ENCODE peak calls at places on chromosomes 5 and 9, in five cellular contexts. Q is HCT116, D is astrocyte of the spinal cord, I is AG10803, Z is GM13976. C is an unnamed sample.

GRCh38 chr5:111028865-111029264 is 42.6 kb upstream of the TSLP start:
- DNase-seq in Q (no peak), Z (no peak), D (no peak), I (no peak), C (no peak)

GRCh38 chr9:2722715-2723114 is 5.4 kb downstream of the KCNV2 start:
- DNase-seq in Q (no peak), I (peak), D (peak), Z (no peak), C (no peak)

GRCh38 chr9:134663753-134664415 is 22.3 kb downstream of the COL5A1 start:
- DNase-seq in Z (no peak), D (no peak), Q (no peak), I (peak), C (no peak)

GRCh38 chr5:77211013-77211690 is 672 bp downstream of the PDE8B start:
- DNase-seq in Z (peak), D (no peak), I (no peak), Q (no peak), C (no peak)

GRCh38 chr5:55037046-55037771 is 13.2 kb downstream of the GZMK start:
- DNase-seq in I (peak), Q (peak), D (peak), Z (peak), C (no peak)

GRCh38 chr9:71755869-71756268 is 12.4 kb downstream of the CEMIP2 start:
- DNase-seq in D (no peak), Q (no peak), I (no peak), Z (no peak), C (no peak)

GRCh38 chr5:175718401-175719108 is 60.7 kb downstream of the HRH2 start:
- DNase-seq in D (no peak), I (no peak), Z (no peak), Q (peak), C (peak)

GRCh38 chr5:150022163-150022540 is 21.6 kb downstream of the HMGXB3 start:
- DNase-seq in D (peak), Z (no peak), I (peak), Q (peak), C (no peak)

GRCh38 chr9:130542457-130543228 is 36.7 kb upstream of the FUBP3 start:
- DNase-seq in Q (no peak), Z (no peak), I (no peak), D (no peak), C (no peak)

GRCh38 chr9:137423810-137424291 is 658 bp downstream of the NOXA1 start:
- DNase-seq in Q (no peak), D (no peak), I (no peak), Z (no peak), C (no peak)

GRCh38 chr9:94899464-94900221 is 173.1 kb downstream of the AOPEP start:
- DNase-seq in Q (no peak), Z (no peak), D (no peak), I (no peak), C (no peak)

GRCh38 chr5:96026334-96027065 is 64.8 kb upstream of the ELL2 start:
- DNase-seq in Q (peak), Z (no peak), D (peak), I (peak), C (no peak)

GRCh38 chr5:154477382-154478223 is 424 bp downstream of the HAND1 start:
- DNase-seq in I (no peak), Z (no peak), D (peak), Q (no peak), C (no peak)

GRCh38 chr9:106880863-106881262 is 17.9 kb downstream of the ZNF462 start:
- DNase-seq in Q (no peak), Z (no peak), I (peak), D (peak), C (no peak)

GRCh38 chr5:167822241-167822640 is 469.2 kb upstream of the WWC1 start:
- DNase-seq in I (no peak), Q (no peak), D (peak), Z (no peak), C (no peak)

GRCh38 chr9:134687556-134687955 is 46.0 kb downstream of the COL5A1 start:
- DNase-seq in Q (no peak), D (no peak), I (no peak), Z (no peak), C (no peak)

GRCh38 chr5:40093550-40093949 is 586.2 kb upstream of the PTGER4 start:
- DNase-seq in Z (no peak), I (no peak), D (no peak), Q (no peak), C (no peak)

GRCh38 chr5:93578179-93578812 is 2.7 kb downstream of the NR2F1-AS1 start:
- DNase-seq in Z (no peak), Q (no peak), D (peak), I (no peak), C (no peak)

GRCh38 chr5:92559743-92560142 is 1021.3 kb downstream of the NR2F1-AS1 start:
- DNase-seq in Q (peak), D (peak), Z (no peak), I (peak), C (no peak)
- TF ChIP-seq CTCF in Q (no peak), D (peak), Z (no peak), I (peak), C (no peak)

DNA sequence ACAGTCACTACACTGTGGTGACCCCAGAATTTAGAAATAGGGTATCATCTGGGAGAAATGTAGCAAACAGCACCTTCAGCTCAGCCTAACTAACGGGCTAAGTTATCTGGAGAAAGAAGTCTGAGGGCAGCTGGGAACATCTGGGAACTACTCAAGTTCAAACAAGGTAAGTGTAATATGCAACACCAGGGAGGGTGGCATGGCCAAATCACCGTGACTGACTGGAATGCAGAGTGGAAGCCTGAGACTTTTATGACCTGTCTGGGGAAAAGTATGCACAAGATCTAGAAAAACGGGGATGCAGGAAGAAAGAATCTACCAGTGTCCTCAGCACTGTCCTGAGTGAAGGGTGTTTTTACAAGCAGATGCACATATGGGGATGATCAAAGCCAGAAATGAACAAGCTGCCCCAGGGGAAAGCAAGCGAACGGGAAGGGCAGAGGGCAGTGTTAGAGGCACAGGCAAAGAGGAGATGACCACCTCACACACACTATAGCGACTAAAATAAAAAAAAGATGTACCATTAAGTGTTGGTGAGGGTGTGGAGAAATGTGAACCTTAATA is 59.9 kb downstream of the SERINC5 start:
- DNase-seq in Q (no peak), D (no peak), Z (no peak), I (peak), C (no peak)
- TF ChIP-seq CTCF in Q (no peak), D (no peak), Z (no peak), I (no peak), C (no peak)

GRCh38 chr9:126706698-126707053 is 92.9 kb downstream of the LMX1B start:
- DNase-seq in Z (no peak), D (no peak), I (no peak), Q (no peak), C (no peak)
- TF ChIP-seq CTCF in Z (no peak), D (no peak), I (no peak), Q (no peak), C (no peak)

GRCh38 chr5:177377851-177378776 is 6.1 kb upstream of the SLC34A1 start:
- DNase-seq in Z (no peak), Q (no peak), D (no peak), I (no peak), C (no peak)
- TF ChIP-seq CTCF in Z (no peak), Q (no peak), D (no peak), I (no peak), C (no peak)

DNA sequence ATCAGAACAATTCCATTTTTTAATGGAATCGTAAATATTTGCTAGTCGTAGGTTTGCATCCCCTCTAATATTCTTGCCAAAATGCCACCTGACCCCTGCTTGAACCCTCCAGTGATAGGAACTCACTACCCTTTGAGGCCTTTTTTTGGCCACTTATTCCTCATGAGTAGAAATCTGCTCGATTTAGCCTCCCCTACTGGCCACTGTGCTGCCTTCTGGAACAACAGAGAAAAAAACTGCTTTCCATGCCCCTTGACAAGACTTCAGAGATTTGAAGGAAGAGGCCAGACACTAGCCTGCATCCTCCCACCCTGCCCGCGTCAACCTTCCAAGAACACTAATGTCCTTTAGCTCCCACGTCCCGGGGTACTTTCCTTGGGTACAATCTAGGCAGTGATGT is 4.1 kb downstream of the CCDC69 start:
- DNase-seq in Q (no peak), D (no peak), Z (no peak), I (no peak), C (no peak)
- TF ChIP-seq CTCF in Q (no peak), D (peak), Z (peak), I (peak), C (no peak)

GRCh38 chr9:105401651-105402050 is 46.2 kb upstream of the FSD1L start:
- DNase-seq in D (peak), Q (no peak), Z (no peak), I (peak), C (no peak)
- TF ChIP-seq CTCF in D (peak), Q (no peak), Z (no peak), I (peak), C (no peak)

GRCh38 chr9:89309166-89309565 is 1.8 kb upstream of the CKS2 start:
- DNase-seq in Z (no peak), D (no peak), I (no peak), Q (no peak), C (no peak)

GRCh38 chr9:89312154-89312616 is 1.2 kb downstream of the CKS2 start:
- DNase-seq in I (no peak), Z (no peak), D (peak), Q (no peak), C (no peak)

GRCh38 chr9:89309608-89310485 is 1.1 kb upstream of the CKS2 start:
- DNase-seq in D (no peak), Z (no peak), Q (peak), I (no peak), C (no peak)

GRCh38 chr9:89311346-89312153 is 555 bp downstream of the CKS2 start:
- DNase-seq in D (peak), Q (no peak), Z (no peak), I (no peak), C (no peak)

DNA sequence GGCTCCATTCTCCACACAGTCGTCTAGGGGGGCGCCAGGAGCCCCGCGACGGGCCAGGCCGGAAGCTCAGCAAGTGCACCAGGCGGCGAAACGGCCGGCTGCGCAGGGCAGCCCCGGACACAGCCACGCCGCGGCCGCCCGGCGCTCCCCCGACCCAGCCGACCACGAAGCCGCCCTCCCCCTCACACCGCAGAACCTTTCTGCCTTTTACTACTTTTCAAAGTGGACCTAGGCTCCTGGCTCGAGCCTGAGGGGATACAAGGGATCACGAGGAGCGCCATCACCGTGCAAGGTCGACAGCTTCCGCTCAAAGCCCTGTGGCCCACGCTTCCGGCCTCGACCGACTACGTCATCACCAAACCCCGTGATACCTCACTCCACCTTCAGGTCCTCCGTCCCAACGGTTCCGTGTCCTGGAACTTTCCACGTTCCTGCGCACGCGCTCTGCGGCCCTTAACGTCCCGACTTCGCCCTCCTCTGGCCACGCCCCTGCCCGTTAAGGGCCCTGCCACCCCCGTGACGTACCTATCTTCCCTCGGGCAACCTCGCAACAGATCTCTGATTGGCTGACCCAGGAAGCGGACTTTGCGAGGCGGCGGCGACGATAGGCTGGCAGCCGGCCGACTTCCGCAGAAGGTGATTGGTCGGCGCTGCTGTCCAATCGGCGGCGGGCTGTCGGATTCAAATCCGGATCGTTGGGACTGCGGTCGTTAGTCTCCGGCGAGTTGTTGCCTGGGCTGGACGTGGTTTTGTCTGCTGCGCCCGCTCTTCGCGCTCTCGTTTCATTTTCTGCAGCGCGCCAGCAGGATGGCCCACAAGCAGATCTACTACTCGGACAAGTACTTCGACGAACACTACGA is at the start of gene CKS2:
- DNase-seq in Q (peak), D (peak), I (peak), Z (peak), C (peak)
- TF ChIP-seq CTCF in Q (no peak), D (no peak), I (no peak), Z (no peak), C (peak)

DNA sequence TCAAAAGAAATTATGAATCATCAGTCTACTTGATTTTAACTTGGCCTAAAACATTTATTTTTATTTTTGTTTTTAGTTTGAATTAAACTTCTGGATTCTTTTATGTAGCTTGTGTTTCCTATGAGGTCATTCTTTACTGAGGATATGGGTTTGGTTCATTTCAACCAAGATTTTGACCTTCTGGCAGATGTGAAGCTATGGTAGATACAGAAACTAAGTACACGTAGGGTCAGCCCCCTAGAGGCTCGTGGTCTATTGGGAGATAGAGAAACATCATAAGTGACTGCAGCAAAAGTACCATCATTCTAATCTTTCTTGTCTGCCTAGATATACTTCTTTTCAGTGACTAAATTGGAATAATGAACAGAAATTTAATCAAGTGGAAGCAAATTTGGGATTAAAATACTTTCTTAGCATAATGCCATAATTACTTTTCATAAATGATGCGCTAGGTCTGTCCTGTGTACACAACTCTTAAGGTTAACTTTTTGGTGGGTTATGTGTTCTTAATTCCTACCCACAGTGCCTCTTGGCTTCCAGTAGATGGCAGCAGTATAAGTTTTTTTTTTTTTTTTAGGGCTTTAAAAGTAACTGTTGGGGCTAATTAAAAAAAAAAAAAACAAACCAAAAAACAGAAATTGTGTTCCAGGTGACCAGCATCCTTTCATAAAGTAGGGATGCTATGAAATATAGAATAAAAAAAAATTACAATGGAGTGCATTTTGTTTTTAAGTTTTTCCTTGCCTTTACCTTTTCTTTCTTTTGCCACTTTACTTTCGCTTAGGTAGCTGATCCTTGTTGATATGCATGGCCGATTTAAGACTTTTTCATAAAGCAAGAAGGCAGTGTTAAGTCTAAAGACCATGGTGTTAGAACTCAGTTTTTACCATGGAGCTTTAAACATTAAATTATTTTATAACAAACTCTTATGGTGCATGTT is 49.9 kb downstream of the LRRTM2 start:
- DNase-seq in D (peak), I (no peak), Z (peak), Q (no peak), C (no peak)
- TF ChIP-seq CTCF in D (peak), I (peak), Z (peak), Q (no peak), C (peak)